ENCODE peak calls at places on chromosome 17, in six cellular contexts. One of them, this sample, is unnamed.
A peak's percentile ranks its signal among the peaks of the same experiment; 100 is the strongest.

GRCh38 chr17:42877037-42877436 is 23.6 kb upstream of the G6PC1 start:
- DNase-seq in cardiac muscle cell: no peak
- DNase-seq in GM12878: no peak
- DNase-seq in endodermal cell: no peak
- DNase-seq in aorta: no peak
- DNase-seq in dorsolateral prefrontal cortex: no peak
- DNase-seq in this sample: no peak

GRCh38 chr17:65856865-65857264 is 295.4 kb upstream of the AXIN2 start:
- DNase-seq in dorsolateral prefrontal cortex: no peak
- DNase-seq in endodermal cell: no peak
- DNase-seq in cardiac muscle cell: no peak
- DNase-seq in aorta: no peak
- DNase-seq in GM12878: no peak
- DNase-seq in this sample: no peak

GRCh38 chr17:81417049-81417878 is 22.0 kb downstream of the BAHCC1 start:
- DNase-seq in cardiac muscle cell: no peak
- DNase-seq in aorta: peak; percentile 92
- DNase-seq in dorsolateral prefrontal cortex: no peak
- DNase-seq in GM12878: no peak
- DNase-seq in endodermal cell: no peak
- DNase-seq in this sample: peak; percentile 65

GRCh38 chr17:38919316-38920078 is 5.9 kb upstream of the LASP1NB start:
- DNase-seq in cardiac muscle cell: no peak
- DNase-seq in GM12878: no peak
- DNase-seq in aorta: no peak
- DNase-seq in endodermal cell: peak; percentile 42
- DNase-seq in dorsolateral prefrontal cortex: no peak
- DNase-seq in this sample: peak; percentile 12

GRCh38 chr17:78174870-78175642 is 6.7 kb downstream of the SYNGR2 start:
- DNase-seq in endodermal cell: peak; percentile 91
- DNase-seq in GM12878: no peak
- DNase-seq in dorsolateral prefrontal cortex: no peak
- DNase-seq in cardiac muscle cell: no peak
- DNase-seq in aorta: no peak
- DNase-seq in this sample: no peak

GRCh38 chr17:78577296-78577695 is at the start of gene DNAH17:
- DNase-seq in dorsolateral prefrontal cortex: no peak
- DNase-seq in GM12878: no peak
- DNase-seq in aorta: no peak
- DNase-seq in endodermal cell: no peak
- DNase-seq in cardiac muscle cell: no peak
- DNase-seq in this sample: no peak

GRCh38 chr17:79981661-79982101 is 54.0 kb downstream of the TBC1D16 start:
- DNase-seq in cardiac muscle cell: no peak
- DNase-seq in endodermal cell: peak; percentile 39
- DNase-seq in GM12878: no peak
- DNase-seq in aorta: peak; percentile 31
- DNase-seq in dorsolateral prefrontal cortex: peak; percentile 17
- DNase-seq in this sample: no peak

GRCh38 chr17:71878998-71879397 is 241.8 kb upstream of the SOX9 start:
- DNase-seq in dorsolateral prefrontal cortex: no peak
- DNase-seq in GM12878: no peak
- DNase-seq in endodermal cell: no peak
- DNase-seq in cardiac muscle cell: no peak
- DNase-seq in aorta: no peak
- DNase-seq in this sample: no peak

GRCh38 chr17:66580601-66581385 is 254.1 kb upstream of the CACNG5 start:
- DNase-seq in endodermal cell: no peak
- DNase-seq in aorta: no peak
- DNase-seq in dorsolateral prefrontal cortex: no peak
- DNase-seq in GM12878: no peak
- DNase-seq in cardiac muscle cell: no peak
- DNase-seq in this sample: peak; percentile 82

GRCh38 chr17:35044181-35044580 is 19.3 kb downstream of the RFFL start:
- DNase-seq in aorta: no peak
- DNase-seq in cardiac muscle cell: no peak
- DNase-seq in GM12878: no peak
- DNase-seq in endodermal cell: no peak
- DNase-seq in dorsolateral prefrontal cortex: no peak
- DNase-seq in this sample: no peak

GRCh38 chr17:52156576-52156975 is 1.9 kb downstream of the CA10 start:
- DNase-seq in dorsolateral prefrontal cortex: no peak
- DNase-seq in cardiac muscle cell: no peak
- DNase-seq in aorta: no peak
- DNase-seq in endodermal cell: no peak
- DNase-seq in GM12878: no peak
- DNase-seq in this sample: no peak

GRCh38 chr17:59725691-59726090 is 18.2 kb downstream of the VMP1 start:
- DNase-seq in dorsolateral prefrontal cortex: no peak
- DNase-seq in GM12878: no peak
- DNase-seq in aorta: no peak
- DNase-seq in cardiac muscle cell: no peak
- DNase-seq in endodermal cell: no peak
- DNase-seq in this sample: no peak

GRCh38 chr17:7748098-7748775 is 30.7 kb downstream of the DNAH2 start:
- DNase-seq in dorsolateral prefrontal cortex: no peak
- DNase-seq in aorta: no peak
- DNase-seq in endodermal cell: no peak
- DNase-seq in GM12878: no peak
- DNase-seq in cardiac muscle cell: peak; percentile 56
- DNase-seq in this sample: peak; percentile 26

DNA sequence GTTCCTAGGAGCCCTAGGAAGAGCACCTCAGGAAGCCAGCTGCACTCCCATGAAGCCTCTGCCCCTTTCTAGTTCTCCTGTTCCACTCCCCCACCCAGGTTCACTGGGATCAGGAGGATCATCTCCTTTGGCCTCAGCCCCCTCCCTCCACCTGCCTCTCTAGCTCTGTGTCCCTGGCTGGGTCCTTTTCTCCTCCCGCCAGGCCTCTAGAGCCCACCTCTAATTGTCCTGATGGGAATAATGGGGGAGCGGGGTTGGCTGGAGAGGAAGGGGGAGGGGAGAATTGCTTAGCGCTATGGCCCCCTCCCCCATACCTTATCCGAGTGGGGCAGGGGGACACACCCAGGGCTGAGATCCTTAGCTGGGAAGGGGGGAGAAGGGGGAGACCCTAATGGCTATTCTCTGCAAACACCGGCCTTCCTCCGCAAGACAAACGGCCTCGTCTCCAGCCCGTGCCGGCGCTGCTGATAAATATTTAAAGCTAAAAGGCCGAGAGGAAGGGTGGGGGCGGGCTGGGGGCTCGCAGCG is 999 bp downstream of the HOXB7 start:
- DNase-seq in dorsolateral prefrontal cortex: no peak
- DNase-seq in endodermal cell: peak; percentile 64
- DNase-seq in aorta: no peak
- DNase-seq in cardiac muscle cell: no peak
- DNase-seq in GM12878: no peak
- DNase-seq in this sample: no peak
- H3K4me3 ChIP-seq in dorsolateral prefrontal cortex: peak overlapping the region; percentile 48
- H3K4me3 ChIP-seq in endodermal cell: no peak overlapping the region
- H3K4me3 ChIP-seq in aorta: peak overlapping the region; percentile 54
- H3K4me3 ChIP-seq in cardiac muscle cell: peak overlapping the region; percentile 41
- H3K4me3 ChIP-seq in GM12878: peak overlapping the region; percentile 86
- H3K4me3 ChIP-seq in this sample: peak overlapping the region; percentile 42

DNA sequence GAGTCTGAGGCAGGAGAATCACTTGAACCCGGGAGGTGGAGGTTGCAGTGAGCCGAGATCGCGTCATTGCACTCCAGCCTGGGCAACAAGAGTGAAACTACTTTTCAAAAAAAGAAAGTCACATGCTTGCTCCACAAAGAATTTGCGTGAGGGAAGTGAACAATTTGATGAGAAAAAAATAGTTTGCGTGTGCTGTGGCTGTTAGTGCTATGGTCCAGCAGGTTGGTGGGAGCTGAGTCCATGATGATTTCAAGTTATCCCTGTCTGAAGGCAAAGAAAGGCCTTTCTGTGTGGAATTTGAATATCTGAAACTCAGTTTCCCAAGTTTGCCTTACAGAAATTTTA is 21.0 kb downstream of the PRCD start:
- DNase-seq in cardiac muscle cell: no peak
- DNase-seq in GM12878: no peak
- DNase-seq in endodermal cell: no peak
- DNase-seq in aorta: no peak
- DNase-seq in dorsolateral prefrontal cortex: no peak
- DNase-seq in this sample: no peak
- H3K27ac ChIP-seq in cardiac muscle cell: no peak overlapping the region
- H3K27ac ChIP-seq in GM12878: peak overlapping the region; percentile 95
- H3K27ac ChIP-seq in endodermal cell: no peak overlapping the region
- H3K27ac ChIP-seq in aorta: no peak overlapping the region
- H3K27ac ChIP-seq in dorsolateral prefrontal cortex: no peak overlapping the region
- H3K27ac ChIP-seq in this sample: peak overlapping the region; percentile 71

GRCh38 chr17:74987418-74987908 is at the start of gene CDR2L:
- DNase-seq in dorsolateral prefrontal cortex: peak; percentile 98
- DNase-seq in endodermal cell: peak; percentile 100
- DNase-seq in aorta: peak; percentile 99
- DNase-seq in GM12878: peak; percentile 48
- DNase-seq in cardiac muscle cell: peak; percentile 97
- DNase-seq in this sample: peak; percentile 97

GRCh38 chr17:74990581-74991105 is 3.2 kb downstream of the CDR2L start:
- DNase-seq in GM12878: no peak
- DNase-seq in endodermal cell: no peak
- DNase-seq in aorta: no peak
- DNase-seq in dorsolateral prefrontal cortex: no peak
- DNase-seq in cardiac muscle cell: no peak
- DNase-seq in this sample: no peak

GRCh38 chr17:74992223-74992622 is 4.8 kb downstream of the CDR2L start:
- DNase-seq in cardiac muscle cell: no peak
- DNase-seq in aorta: no peak
- DNase-seq in GM12878: no peak
- DNase-seq in endodermal cell: no peak
- DNase-seq in dorsolateral prefrontal cortex: no peak
- DNase-seq in this sample: no peak

GRCh38 chr17:74986206-74986576 is 1.2 kb upstream of the CDR2L start:
- DNase-seq in cardiac muscle cell: no peak
- DNase-seq in dorsolateral prefrontal cortex: no peak
- DNase-seq in aorta: no peak
- DNase-seq in endodermal cell: no peak
- DNase-seq in GM12878: no peak
- DNase-seq in this sample: no peak

DNA sequence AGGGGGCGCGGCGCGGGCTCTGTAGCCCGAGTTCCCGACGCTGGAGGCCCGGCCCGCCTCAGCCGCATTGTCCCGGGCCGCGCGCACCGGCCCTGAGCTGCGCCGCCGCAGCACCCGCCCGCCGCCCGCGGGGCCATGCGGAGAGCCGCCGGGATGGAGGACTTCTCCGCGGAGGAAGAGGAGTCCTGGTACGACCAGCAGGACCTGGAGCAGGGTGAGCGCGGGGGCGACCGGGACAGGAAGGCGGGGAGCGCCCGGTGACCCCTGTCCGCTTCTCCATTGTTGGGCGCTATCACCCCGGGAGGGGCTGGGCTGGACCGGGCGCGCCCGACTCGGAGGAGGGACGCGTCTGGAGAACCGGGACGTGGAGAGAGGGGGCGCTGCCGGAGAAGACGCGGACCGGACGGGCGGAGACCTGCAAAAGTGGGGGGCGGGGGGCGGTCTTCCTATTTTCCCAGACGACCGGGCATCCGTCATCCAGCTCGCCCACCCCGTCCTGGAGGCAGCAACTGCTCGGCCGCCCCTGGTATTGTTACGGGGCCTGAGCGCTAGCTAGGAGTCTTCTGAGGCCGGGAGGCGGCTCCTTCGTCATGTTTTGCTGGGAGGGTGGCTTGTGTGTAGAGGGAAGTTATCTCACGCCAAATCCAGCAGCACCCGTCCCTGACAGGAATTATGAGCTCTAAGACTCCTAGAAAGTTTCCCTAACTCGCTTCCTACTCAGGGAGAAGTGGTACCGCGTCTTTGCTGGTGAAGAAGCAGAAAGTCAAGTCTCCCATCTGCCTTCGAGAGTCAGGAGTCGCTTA is 678 bp downstream of the CDR2L start:
- DNase-seq in GM12878: no peak
- DNase-seq in dorsolateral prefrontal cortex: peak; percentile 67
- DNase-seq in aorta: peak; percentile 92
- DNase-seq in cardiac muscle cell: peak; percentile 73
- DNase-seq in endodermal cell: peak; percentile 93
- DNase-seq in this sample: peak; percentile 93
- H3K4me3 ChIP-seq in GM12878: peak overlapping the region; percentile 54
- H3K4me3 ChIP-seq in dorsolateral prefrontal cortex: peak overlapping the region; percentile 79
- H3K4me3 ChIP-seq in aorta: peak overlapping the region; percentile 80
- H3K4me3 ChIP-seq in cardiac muscle cell: peak overlapping the region; percentile 83
- H3K4me3 ChIP-seq in endodermal cell: peak overlapping the region; percentile 89
- H3K4me3 ChIP-seq in this sample: peak overlapping the region; percentile 83

GRCh38 chr17:27457731-27458523 is 1.7 kb downstream of the KSR1 start:
- DNase-seq in dorsolateral prefrontal cortex: no peak
- DNase-seq in GM12878: no peak
- DNase-seq in cardiac muscle cell: peak; percentile 28
- DNase-seq in aorta: no peak
- DNase-seq in endodermal cell: peak; percentile 86
- DNase-seq in this sample: no peak

GRCh38 chr17:27455914-27456680 is at the start of gene KSR1:
- DNase-seq in GM12878: no peak
- DNase-seq in dorsolateral prefrontal cortex: peak; percentile 71
- DNase-seq in cardiac muscle cell: peak; percentile 95
- DNase-seq in endodermal cell: peak; percentile 96
- DNase-seq in aorta: peak; percentile 89
- DNase-seq in this sample: peak; percentile 80

GRCh38 chr17:27455569-27455913 is 707 bp upstream of the KSR1 start:
- DNase-seq in GM12878: no peak
- DNase-seq in dorsolateral prefrontal cortex: no peak
- DNase-seq in aorta: no peak
- DNase-seq in endodermal cell: no peak
- DNase-seq in cardiac muscle cell: no peak
- DNase-seq in this sample: no peak

GRCh38 chr17:27457405-27457730 is 1.1 kb downstream of the KSR1 start:
- DNase-seq in GM12878: no peak
- DNase-seq in aorta: no peak
- DNase-seq in endodermal cell: no peak
- DNase-seq in cardiac muscle cell: no peak
- DNase-seq in dorsolateral prefrontal cortex: no peak
- DNase-seq in this sample: no peak

GRCh38 chr17:27456681-27457404 is 595 bp downstream of the KSR1 start:
- DNase-seq in GM12878: no peak
- DNase-seq in aorta: peak; percentile 56
- DNase-seq in endodermal cell: peak; percentile 65
- DNase-seq in cardiac muscle cell: no peak
- DNase-seq in dorsolateral prefrontal cortex: peak; percentile 29
- DNase-seq in this sample: no peak
- H3K27ac ChIP-seq in GM12878: peak overlapping the region; percentile 38
- H3K27ac ChIP-seq in aorta: peak overlapping the region; percentile 34
- H3K27ac ChIP-seq in endodermal cell: no peak overlapping the region
- H3K27ac ChIP-seq in cardiac muscle cell: no peak overlapping the region
- H3K27ac ChIP-seq in dorsolateral prefrontal cortex: peak overlapping the region; percentile 86
- H3K27ac ChIP-seq in this sample: peak overlapping the region; percentile 97

This sample was measured in uterus.